ENCODE peak calls at places on chromosomes 3 and 15, in ten cellular contexts. B, K, R, F, C, S, P, Q, D and U are unnamed samples.

GRCh38 chr3:36876181-36876936 is 68.5 kb downstream of the TRANK1 start:
- DNase-seq in Q (no peak), F (no peak), P (no peak), K (no peak), D (no peak), B (peak; percentile 77), R (no peak), C (no peak), S (no peak), U (no peak)

GRCh38 chr3:190356246-190356645 is 31.7 kb upstream of the CLDN16 start:
- DNase-seq in D (no peak), R (no peak), B (no peak), S (no peak), Q (peak; percentile 19), F (no peak), P (no peak), K (no peak), C (no peak), U (no peak)

GRCh38 chr15:80449825-80450224 is 45.6 kb downstream of the ARNT2 start:
- DNase-seq in K (no peak), R (no peak), F (no peak), C (no peak), B (no peak), P (no peak), D (no peak), Q (no peak), S (no peak), U (no peak)

GRCh38 chr3:42660898-42661297 is 7.4 kb downstream of the ZBTB47 start:
- DNase-seq in C (no peak), F (no peak), Q (no peak), K (no peak), S (no peak), P (no peak), R (no peak), D (no peak), B (no peak), U (no peak)

GRCh38 chr3:107414325-107414964 is 37.2 kb downstream of the CCDC54 start:
- DNase-seq in D (no peak), Q (no peak), K (no peak), B (no peak), S (no peak), F (no peak), C (no peak), P (no peak), R (no peak), U (no peak)

GRCh38 chr15:58690703-58691102 is 58.8 kb downstream of the ADAM10 start:
- DNase-seq in P (no peak), F (no peak), B (no peak), Q (no peak), D (no peak), C (no peak), R (no peak), K (no peak), S (no peak), U (no peak)

GRCh38 chr3:176174060-176174459 is 1023.2 kb downstream of the TBL1XR1 start:
- DNase-seq in S (no peak), F (no peak), K (peak; percentile 21), D (no peak), R (no peak), B (no peak), Q (no peak), P (no peak), C (no peak), U (no peak)

GRCh38 chr15:67433495-67434099 is 87.3 kb upstream of the C15orf61 start:
- DNase-seq in K (peak; percentile 63), Q (peak; percentile 22), F (peak; percentile 54), R (peak; percentile 24), P (peak; percentile 46), B (peak; percentile 57), S (peak; percentile 74), D (peak; percentile 63), C (peak; percentile 64), U (no peak)

GRCh38 chr15:60589728-60590127 is 110.8 kb upstream of the ICE2 start:
- DNase-seq in Q (no peak), C (no peak), R (no peak), B (no peak), D (no peak), P (no peak), K (no peak), S (no peak), F (no peak), U (no peak)

GRCh38 chr15:101009176-101009575 is 90.0 kb downstream of the LRRK1 start:
- DNase-seq in Q (no peak), D (no peak), R (no peak), S (no peak), K (no peak), C (no peak), B (no peak), F (no peak), P (peak; percentile 16), U (no peak)

GRCh38 chr15:68054658-68055223 is 626 bp downstream of the PIAS1 start:
- DNase-seq in R (peak; percentile 51), F (peak; percentile 45), D (peak; percentile 84), P (peak; percentile 56), B (peak; percentile 42), S (peak; percentile 43), Q (peak; percentile 3), K (peak; percentile 67), C (peak; percentile 49), U (peak; percentile 67)

GRCh38 chr15:47507221-47507985 is 209.9 kb upstream of the SEMA6D start:
- DNase-seq in K (no peak), C (no peak), R (no peak), Q (no peak), B (no peak), S (no peak), P (no peak), D (peak; percentile 49), F (no peak), U (no peak)

GRCh38 chr15:78565097-78565950 is at the start of gene CHRNA5:
- DNase-seq in B (peak; percentile 89), C (peak; percentile 94), P (peak; percentile 97), K (peak; percentile 92), S (peak; percentile 86), D (peak; percentile 94), F (peak; percentile 94), R (peak; percentile 97), Q (peak; percentile 63), U (peak; percentile 95)

GRCh38 chr3:133211449-133211848 is 173.3 kb downstream of the TMEM108 start:
- DNase-seq in S (no peak), B (peak; percentile 37), Q (peak; percentile 24), C (no peak), D (no peak), K (no peak), P (no peak), R (no peak), F (no peak), U (no peak)

GRCh38 chr3:171833006-171833405 is 10.1 kb upstream of the TMEM212 start:
- DNase-seq in Q (no peak), F (no peak), R (no peak), K (no peak), P (no peak), D (no peak), S (peak; percentile 26), B (no peak), C (no peak), U (no peak)

GRCh38 chr3:189169728-189170127 is 2.0 kb upstream of the TPRG1 start:
- DNase-seq in P (no peak), K (no peak), F (no peak), R (no peak), Q (no peak), D (peak; percentile 8), S (no peak), C (no peak), B (no peak), U (no peak)
- TF ChIP-seq CTCF in P (no peak), K (no peak), F (no peak), R (no peak), Q (peak; percentile 14), D (peak; percentile 28), S (peak; percentile 24), C (no peak), B (no peak), U (peak; percentile 16)

DNA sequence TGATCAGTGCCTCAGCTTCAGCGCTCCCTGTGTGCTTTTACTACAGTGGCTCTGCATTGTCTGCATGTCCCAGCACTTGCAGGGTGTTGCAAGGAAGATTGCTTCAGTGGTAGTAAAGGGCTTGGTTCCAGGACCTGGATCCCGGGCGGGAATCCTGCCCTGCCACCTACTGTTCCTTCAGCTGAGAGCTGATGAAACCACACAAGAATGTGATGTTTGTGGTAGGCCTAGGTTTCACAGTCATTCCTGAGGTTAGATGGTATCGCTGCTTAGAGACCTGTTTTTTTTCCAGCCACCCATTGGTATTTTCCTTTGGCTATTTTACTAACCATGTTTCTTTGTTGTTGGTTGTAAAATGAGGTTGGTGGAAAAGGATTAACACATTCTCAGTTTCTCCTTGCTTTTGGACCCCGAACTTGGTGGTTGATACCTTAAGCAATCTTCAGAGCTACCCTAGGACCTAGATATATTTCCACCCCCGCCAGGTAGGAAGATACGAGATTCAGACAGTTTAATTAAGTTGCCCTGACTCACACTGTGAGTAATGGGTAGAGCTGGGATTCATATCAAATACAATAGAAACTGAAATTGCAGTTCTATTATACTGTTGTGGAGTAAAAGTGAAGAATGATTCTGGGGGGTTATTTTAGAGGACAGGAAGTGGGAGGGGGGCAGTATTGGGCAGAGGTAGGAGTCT is 11.4 kb downstream of the GPR87 start:
- DNase-seq in Q (peak; percentile 99), R (peak; percentile 38), S (peak; percentile 96), D (peak; percentile 4), K (peak; percentile 90), F (peak; percentile 98), P (peak; percentile 28), B (no peak), C (peak; percentile 61), U (peak; percentile 13)
- TF ChIP-seq CTCF in Q (no peak), R (no peak), S (no peak), D (peak; percentile 33), K (peak; percentile 43), F (no peak), P (no peak), B (no peak), C (no peak), U (no peak)

DNA sequence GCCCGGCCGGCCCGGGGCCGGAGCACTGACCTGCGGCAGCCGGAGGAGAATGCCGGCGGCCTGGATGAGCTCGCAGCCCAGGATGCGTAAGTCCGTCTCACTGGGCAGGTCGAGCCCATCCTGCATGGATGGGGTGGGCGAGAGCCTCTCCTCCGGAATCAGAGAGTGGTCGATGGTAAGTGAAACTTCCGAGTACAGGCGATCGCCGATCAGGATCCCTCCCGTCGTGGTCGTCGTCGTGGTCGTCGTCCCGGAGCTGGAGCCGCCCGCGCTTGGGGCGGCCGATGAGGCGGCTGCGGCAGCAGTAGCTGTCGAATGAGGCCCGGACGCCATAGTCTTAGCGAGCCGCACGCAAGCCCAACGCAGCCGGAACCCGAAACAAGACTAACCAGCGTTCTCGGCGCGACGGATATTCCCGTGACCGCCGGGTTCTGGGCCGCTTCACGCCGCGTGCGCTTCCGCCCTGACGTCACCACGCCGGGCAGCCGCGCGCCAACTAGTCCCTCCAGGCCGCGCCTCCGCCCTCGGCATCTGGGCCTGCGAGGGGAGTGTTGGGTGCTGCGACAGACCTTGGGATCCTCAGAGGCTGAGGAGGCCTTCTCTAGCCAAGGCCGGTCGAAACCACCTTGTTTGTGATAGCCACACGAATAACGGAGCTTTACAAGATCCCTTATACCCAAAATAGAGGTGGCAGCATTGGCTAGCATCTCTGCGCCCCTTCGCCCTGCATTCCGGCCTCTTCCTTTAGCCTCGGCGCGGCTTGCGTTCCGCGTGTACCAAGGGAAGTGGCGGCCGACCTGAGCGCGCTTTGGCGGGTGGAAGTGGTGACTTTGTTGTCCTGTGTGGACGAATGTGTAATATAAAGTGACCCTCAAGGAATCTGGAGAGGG is at the start of gene CCNL1:
- DNase-seq in F (peak; percentile 97), C (peak; percentile 98), P (peak; percentile 96), B (peak; percentile 91), S (peak; percentile 100), K (peak; percentile 91), Q (peak; percentile 96), D (peak; percentile 94), R (peak; percentile 96), U (peak; percentile 85)
- TF ChIP-seq CTCF in F (no peak), C (no peak), P (no peak), B (no peak), S (no peak), K (no peak), Q (no peak), D (no peak), R (no peak), U (no peak)

GRCh38 chr15:25056484-25057429 is 102.0 kb downstream of the SNRPN start:
- DNase-seq in P (peak; percentile 6), C (peak; percentile 17), Q (no peak), F (no peak), K (no peak), S (no peak), B (no peak), R (no peak), D (no peak), U (peak; percentile 6)
- TF ChIP-seq CTCF in P (no peak), C (no peak), Q (no peak), F (no peak), K (no peak), S (peak; percentile 5), B (no peak), R (no peak), D (peak; percentile 20), U (no peak)